ENCODE peak calls at places on chromosomes 4 and X, in seven cellular contexts. S is psoas muscle, B is endothelial cell, W is neural crest cell, O is right lobe of liver, N is heart left ventricle, F is bronchial epithelial cell. X is an unnamed sample.

GRCh38 chr4:169332595-169332994 is 61.8 kb upstream of the SH3RF1 start:
- DNase-seq in B (no peak), W (no peak), N (no peak), F (no peak), S (no peak), O (no peak), X (no peak)

GRCh38 chr4:10333942-10334341 is 123.3 kb downstream of the ZNF518B start:
- DNase-seq in O (no peak), S (no peak), W (no peak), N (no peak), F (peak), B (no peak), X (no peak)

GRCh38 chr4:170395773-170396172 is 306.0 kb upstream of the AADAT start:
- DNase-seq in W (no peak), N (no peak), O (no peak), F (no peak), S (no peak), B (no peak), X (no peak)

GRCh38 chr4:184409502-184409901 is 64.8 kb downstream of the IRF2 start:
- DNase-seq in F (no peak), O (no peak), W (no peak), B (no peak), S (no peak), N (no peak), X (no peak)

GRCh38 chrX:11395859-11396258 is 102.6 kb downstream of the AMELX start:
- DNase-seq in B (no peak), F (no peak), O (no peak), N (no peak), S (no peak), W (no peak), X (no peak)

GRCh38 chrX:13750204-13750603 is 15.7 kb downstream of the OFD1 start:
- DNase-seq in O (no peak), W (no peak), S (no peak), B (no peak), N (no peak), F (peak), X (no peak)

GRCh38 chr4:40185830-40186664 is 10.8 kb upstream of the RHOH start:
- DNase-seq in N (no peak), B (no peak), S (no peak), F (peak), W (no peak), O (no peak), X (no peak)

GRCh38 chrX:87299563-87300160 is 217.9 kb upstream of the KLHL4 start:
- DNase-seq in B (no peak), F (peak), S (no peak), N (no peak), W (no peak), O (no peak), X (no peak)

GRCh38 chr4:8768357-8768999 is 103.2 kb downstream of the HMX1 start:
- DNase-seq in O (no peak), F (no peak), W (no peak), B (no peak), S (no peak), N (no peak), X (peak)

GRCh38 chrX:48559636-48560035 is 14.6 kb upstream of the RBM3 start:
- DNase-seq in F (no peak), B (no peak), O (no peak), N (no peak), W (no peak), S (no peak), X (peak)

GRCh38 chr4:107719211-107719926 is 665 bp downstream of the PAPSS1 start:
- DNase-seq in F (peak), B (no peak), O (no peak), W (no peak), N (no peak), S (peak), X (no peak)

GRCh38 chr4:86359944-86360478 is at the start of gene MAPK10:
- DNase-seq in S (peak), N (peak), F (peak), B (peak), W (peak), O (peak), X (no peak)

GRCh38 chr4:182448281-182449151 is 205.3 kb downstream of the TENM3 start:
- DNase-seq in S (peak), O (peak), F (peak), W (peak), N (peak), B (peak), X (peak)

GRCh38 chr4:140829825-140830224 is 73.6 kb upstream of the TBC1D9 start:
- DNase-seq in O (no peak), N (no peak), F (no peak), B (no peak), W (no peak), S (no peak), X (no peak)

GRCh38 chrX:39600222-39600621 is 497.5 kb downstream of the BCOR start:
- DNase-seq in S (no peak), F (no peak), B (no peak), N (no peak), W (no peak), O (no peak), X (no peak)

GRCh38 chr4:102299708-102300107 is 45.6 kb downstream of the SLC39A8 start:
- DNase-seq in F (peak), N (peak), W (peak), S (no peak), O (no peak), B (peak), X (no peak)

GRCh38 chr4:101958547-101958946 is 168.0 kb downstream of the BANK1 start:
- DNase-seq in W (no peak), F (no peak), B (no peak), O (no peak), S (no peak), N (no peak), X (no peak)

GRCh38 chr4:37973481-37973880 is 13.3 kb downstream of the PTTG2 start:
- DNase-seq in O (no peak), N (no peak), W (no peak), S (no peak), F (no peak), B (no peak), X (no peak)

GRCh38 chr4:2142630-2143427 is 83.7 kb downstream of the NAT8L start:
- DNase-seq in N (no peak), F (no peak), S (no peak), W (no peak), B (no peak), O (no peak), X (no peak)

GRCh38 chrX:107766470-107767140 is 9.0 kb downstream of the TSC22D3 start:
- DNase-seq in S (peak), W (no peak), F (peak), N (peak), O (no peak), B (no peak), X (no peak)

GRCh38 chr4:43843501-43843900 is 605.1 kb downstream of the KCTD8 start:
- DNase-seq in F (no peak), B (no peak), O (no peak), N (no peak), S (no peak), W (no peak), X (no peak)

GRCh38 chr4:102787096-102787867 is 26.5 kb upstream of the MANBA start:
- DNase-seq in O (no peak), F (peak), N (no peak), B (no peak), S (no peak), W (no peak), X (no peak)

GRCh38 chr4:145511913-145512522 is 30.4 kb downstream of the SMAD1 start:
- DNase-seq in F (peak), S (no peak), W (no peak), O (no peak), B (no peak), N (no peak), X (no peak)

GRCh38 chr4:17166954-17167353 is 268.5 kb upstream of the LDB2 start:
- DNase-seq in S (no peak), F (no peak), N (peak), W (no peak), B (no peak), O (no peak), X (no peak)

GRCh38 chrX:1249101-1249887 is 19.3 kb upstream of the CSF2RA start:
- DNase-seq in W (peak), F (peak), B (no peak), S (peak), O (peak), N (peak), X (no peak)

GRCh38 chrX:11791537-11791936 is 33.5 kb downstream of the MSL3 start:
- DNase-seq in O (no peak), B (no peak), W (no peak), N (no peak), S (no peak), F (no peak), X (no peak)

GRCh38 chr4:74189331-74190043 is 31.6 kb downstream of the MTHFD2L start:
- DNase-seq in F (peak), S (no peak), B (no peak), N (no peak), W (no peak), O (no peak), X (no peak)

GRCh38 chrX:53695901-53696300 is 9.4 kb upstream of the HUWE1 start:
- DNase-seq in S (no peak), W (peak), F (no peak), B (no peak), O (no peak), N (no peak), X (no peak)

GRCh38 chr4:109559625-109559982 is 442 bp upstream of the MCUB start:
- DNase-seq in O (no peak), B (peak), F (no peak), W (no peak), S (peak), N (peak), X (no peak)

GRCh38 chrX:96683997-96684338 is 674 bp upstream of the DIAPH2 start:
- DNase-seq in O (no peak), F (no peak), B (no peak), W (no peak), S (no peak), N (no peak), X (no peak)

GRCh38 chr4:3255611-3256186 is 6.7 kb downstream of the MSANTD1 start:
- DNase-seq in F (no peak), B (no peak), W (no peak), N (peak), S (peak), O (no peak), X (peak)

GRCh38 chr4:52750819-52751348 is 341 bp downstream of the ERVMER34-1 start:
- DNase-seq in B (peak), S (peak), F (peak), N (no peak), W (peak), O (no peak), X (no peak)

GRCh38 chr4:26441110-26441509 is 49.2 kb downstream of the CCKAR start:
- DNase-seq in B (no peak), W (no peak), N (no peak), S (no peak), F (peak), O (no peak), X (no peak)

GRCh38 chr4:170776983-170777382 is 687.2 kb upstream of the AADAT start:
- DNase-seq in O (no peak), F (no peak), N (no peak), W (no peak), B (no peak), S (no peak), X (no peak)

GRCh38 chr4:21211836-21212235 is 511.6 kb downstream of the PACRGL start:
- DNase-seq in O (no peak), N (no peak), F (no peak), W (no peak), B (no peak), S (no peak), X (no peak)

GRCh38 chr4:83207497-83208105 is 77.0 kb downstream of the COQ2 start:
- DNase-seq in F (no peak), N (no peak), O (no peak), W (no peak), S (no peak), B (no peak), X (no peak)

GRCh38 chr4:3039706-3040366 is 34.5 kb downstream of the HTT-AS start:
- DNase-seq in S (no peak), W (no peak), F (no peak), N (no peak), B (no peak), O (no peak), X (no peak)

GRCh38 chr4:24736066-24736465 is 59.3 kb upstream of the SOD3 start:
- DNase-seq in B (no peak), S (no peak), W (no peak), N (no peak), F (peak), O (no peak), X (no peak)

GRCh38 chrX:145405012-145405411 is 157.7 kb downstream of the SPANXN1 start:
- DNase-seq in B (peak), F (peak), N (no peak), O (no peak), S (no peak), W (peak), X (no peak)
- TF ChIP-seq CTCF in B (peak), F (peak), N (peak), O (peak), S (peak), W (peak), X (peak)

GRCh38 chr4:155207534-155208257 is 740 bp upstream of the NPY2R start:
- DNase-seq in N (no peak), S (no peak), B (peak), W (peak), O (no peak), F (no peak), X (peak)

DNA sequence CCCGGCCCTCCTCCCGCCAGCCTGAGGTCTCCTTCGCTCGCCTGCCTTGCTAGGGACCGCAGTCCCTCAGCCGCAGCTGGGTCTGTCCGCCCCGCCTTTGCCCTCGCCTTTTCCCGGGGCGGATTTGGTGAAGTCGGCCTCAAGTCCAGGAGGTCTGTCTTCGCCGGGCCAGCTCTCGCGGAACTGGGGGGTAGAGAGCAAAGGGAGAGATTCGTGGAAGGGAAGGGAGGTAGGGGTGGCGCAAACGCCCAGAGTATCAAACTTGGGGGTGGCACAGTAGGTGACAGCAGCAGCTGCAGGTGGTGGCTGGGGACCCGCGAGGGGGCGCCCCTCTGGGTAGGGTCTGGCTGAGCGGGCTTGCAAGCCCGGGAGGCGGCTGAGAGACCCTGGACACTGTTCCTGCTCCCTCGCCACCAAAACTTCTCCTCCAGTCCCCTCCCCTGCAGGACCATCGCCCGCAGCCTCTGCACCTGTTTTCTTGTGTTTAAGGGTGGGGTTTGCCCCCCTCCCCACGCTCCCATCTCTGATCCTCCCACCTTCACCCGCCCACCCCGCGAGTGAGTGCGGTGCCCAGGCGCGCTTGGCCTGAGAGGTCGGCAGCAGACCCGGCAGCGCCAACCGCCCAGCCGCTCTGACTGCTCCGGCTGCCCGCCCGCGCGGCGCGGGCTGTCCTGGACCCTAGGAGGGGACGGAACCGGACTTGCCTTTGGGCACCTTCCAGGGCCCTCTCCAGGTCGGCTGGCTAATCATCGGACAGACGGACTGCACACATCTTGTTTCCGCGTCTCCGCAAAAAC is at the start of gene NPY2R:
- DNase-seq in N (no peak), F (no peak), O (no peak), B (peak), W (peak), S (no peak), X (peak)
- TF ChIP-seq CTCF in N (no peak), F (no peak), O (no peak), B (peak), W (peak), S (no peak), X (no peak)

DNA sequence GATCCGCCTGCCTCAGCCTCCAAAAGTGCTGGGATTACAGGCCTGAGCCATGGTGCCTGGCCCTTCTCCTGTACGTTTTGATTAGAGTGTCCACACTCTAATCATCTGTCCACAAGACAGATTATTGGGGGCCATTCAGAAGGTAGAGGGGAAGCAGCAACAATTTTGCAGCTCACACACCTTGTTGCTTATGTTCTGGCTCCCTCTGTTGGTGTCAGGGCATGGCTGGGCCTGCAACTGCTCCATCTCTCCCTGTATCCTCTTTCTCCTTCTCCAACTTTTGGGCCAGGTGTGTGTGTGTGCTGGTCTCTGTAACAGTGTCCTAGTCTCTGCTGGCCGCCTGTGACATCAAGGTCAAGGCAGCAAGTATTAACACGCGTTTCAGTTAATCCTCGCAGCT is 125.5 kb upstream of the MBNL3 start:
- DNase-seq in F (peak), B (no peak), W (no peak), O (peak), N (no peak), S (no peak), X (no peak)
- TF ChIP-seq CTCF in F (peak), B (no peak), W (peak), O (peak), N (no peak), S (no peak), X (peak)

DNA sequence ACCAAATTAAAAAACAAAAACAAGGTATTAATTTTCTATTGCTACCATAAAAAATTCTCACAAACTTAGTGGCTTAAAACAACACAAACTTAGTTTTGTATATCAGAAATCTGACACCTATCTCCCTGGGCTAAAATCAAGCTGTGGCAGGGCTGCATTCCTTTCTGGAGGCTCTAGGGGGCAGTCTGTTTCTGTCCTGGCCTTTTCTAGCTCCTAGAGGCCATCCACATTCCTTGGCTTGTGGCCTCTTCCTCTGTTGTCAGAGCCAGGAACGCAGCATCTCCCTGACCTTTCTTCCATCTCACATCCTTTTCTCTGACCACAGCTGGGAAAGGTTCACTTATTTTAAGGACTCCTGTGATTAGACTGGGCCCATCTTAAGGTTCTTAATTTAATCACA is 38.9 kb upstream of the TLR2 start:
- DNase-seq in W (no peak), S (no peak), F (no peak), B (no peak), N (no peak), O (no peak), X (no peak)
- TF ChIP-seq CTCF in W (peak), S (no peak), F (peak), B (peak), N (no peak), O (no peak), X (peak)